ENCODE peak calls at places on chromosomes 4 and X, in six cellular contexts. One of them, this sample, is unnamed.

GRCh38 chr4:113394730-113395530 is 345.5 kb downstream of the ANK2 start:
- DNase-seq in esophagus squamous epithelium: no peak
- DNase-seq in ovary: peak; percentile 26
- DNase-seq in stomach: peak; percentile 37
- DNase-seq in aorta: peak; percentile 32
- DNase-seq in psoas muscle: no peak
- DNase-seq in this sample: peak; percentile 70

GRCh38 chrX:119606508-119607389 is 525 bp upstream of the NKRF start:
- DNase-seq in esophagus squamous epithelium: no peak
- DNase-seq in ovary: no peak
- DNase-seq in psoas muscle: no peak
- DNase-seq in stomach: no peak
- DNase-seq in aorta: no peak
- DNase-seq in this sample: no peak

GRCh38 chr4:74365761-74366160 is 816 bp downstream of the EREG start:
- DNase-seq in stomach: peak; percentile 45
- DNase-seq in ovary: no peak
- DNase-seq in aorta: peak; percentile 44
- DNase-seq in esophagus squamous epithelium: no peak
- DNase-seq in psoas muscle: no peak
- DNase-seq in this sample: no peak

GRCh38 chr4:8760561-8760960 is 111.1 kb downstream of the HMX1 start:
- DNase-seq in psoas muscle: no peak
- DNase-seq in ovary: no peak
- DNase-seq in aorta: peak; percentile 11
- DNase-seq in esophagus squamous epithelium: no peak
- DNase-seq in stomach: no peak
- DNase-seq in this sample: no peak

GRCh38 chrX:131792356-131792749 is 230.7 kb upstream of the STK26 start:
- DNase-seq in stomach: peak; percentile 93
- DNase-seq in esophagus squamous epithelium: peak; percentile 66
- DNase-seq in psoas muscle: peak; percentile 82
- DNase-seq in ovary: peak; percentile 91
- DNase-seq in aorta: peak; percentile 93
- DNase-seq in this sample: no peak

GRCh38 chr4:88880501-88881226 is 176.3 kb downstream of the FAM13A start:
- DNase-seq in psoas muscle: no peak
- DNase-seq in ovary: no peak
- DNase-seq in esophagus squamous epithelium: no peak
- DNase-seq in aorta: no peak
- DNase-seq in stomach: no peak
- DNase-seq in this sample: no peak

GRCh38 chr4:124970011-124970410 is 257.5 kb upstream of the ANKRD50 start:
- DNase-seq in ovary: no peak
- DNase-seq in stomach: no peak
- DNase-seq in aorta: no peak
- DNase-seq in psoas muscle: no peak
- DNase-seq in esophagus squamous epithelium: no peak
- DNase-seq in this sample: no peak

GRCh38 chr4:182695842-182696241 is 221.3 kb downstream of the DCTD start:
- DNase-seq in aorta: no peak
- DNase-seq in ovary: no peak
- DNase-seq in esophagus squamous epithelium: no peak
- DNase-seq in psoas muscle: no peak
- DNase-seq in stomach: no peak
- DNase-seq in this sample: no peak

GRCh38 chrX:102883491-102883890 is 53.6 kb upstream of the RAB40AL start:
- DNase-seq in aorta: no peak
- DNase-seq in stomach: no peak
- DNase-seq in esophagus squamous epithelium: no peak
- DNase-seq in ovary: no peak
- DNase-seq in psoas muscle: no peak
- DNase-seq in this sample: no peak

GRCh38 chr4:48490012-48490679 is at the start of gene ZAR1:
- DNase-seq in ovary: no peak
- DNase-seq in stomach: no peak
- DNase-seq in psoas muscle: no peak
- DNase-seq in esophagus squamous epithelium: no peak
- DNase-seq in aorta: no peak
- DNase-seq in this sample: no peak

GRCh38 chr4:164405774-164406173 is 348.2 kb upstream of the SMIM31 start:
- DNase-seq in aorta: no peak
- DNase-seq in psoas muscle: no peak
- DNase-seq in stomach: no peak
- DNase-seq in esophagus squamous epithelium: no peak
- DNase-seq in ovary: no peak
- DNase-seq in this sample: no peak

GRCh38 chr4:123120473-123120872 is 198.1 kb upstream of the NUDT6 start:
- DNase-seq in psoas muscle: no peak
- DNase-seq in ovary: no peak
- DNase-seq in aorta: no peak
- DNase-seq in esophagus squamous epithelium: no peak
- DNase-seq in stomach: no peak
- DNase-seq in this sample: no peak

GRCh38 chrX:12702509-12703091 is 88.6 kb upstream of the PRPS2 start:
- DNase-seq in esophagus squamous epithelium: no peak
- DNase-seq in aorta: no peak
- DNase-seq in ovary: no peak
- DNase-seq in psoas muscle: no peak
- DNase-seq in stomach: no peak
- DNase-seq in this sample: peak; percentile 4

GRCh38 chr4:106497271-106497670 is 128.7 kb upstream of the GIMD1 start:
- DNase-seq in stomach: no peak
- DNase-seq in ovary: no peak
- DNase-seq in psoas muscle: no peak
- DNase-seq in aorta: no peak
- DNase-seq in esophagus squamous epithelium: no peak
- DNase-seq in this sample: no peak

GRCh38 chr4:891747-892146 is 40.4 kb downstream of the GAK start:
- DNase-seq in stomach: no peak
- DNase-seq in psoas muscle: no peak
- DNase-seq in esophagus squamous epithelium: no peak
- DNase-seq in ovary: no peak
- DNase-seq in aorta: no peak
- DNase-seq in this sample: peak; percentile 18

GRCh38 chr4:88005086-88005485 is 2.3 kb upstream of the PKD2 start:
- DNase-seq in aorta: no peak
- DNase-seq in ovary: no peak
- DNase-seq in esophagus squamous epithelium: no peak
- DNase-seq in psoas muscle: peak; percentile 35
- DNase-seq in stomach: no peak
- DNase-seq in this sample: no peak

GRCh38 chr4:165606465-165607205 is 227.8 kb downstream of the CPE start:
- DNase-seq in ovary: no peak
- DNase-seq in psoas muscle: no peak
- DNase-seq in stomach: no peak
- DNase-seq in aorta: no peak
- DNase-seq in esophagus squamous epithelium: no peak
- DNase-seq in this sample: no peak

GRCh38 chr4:145066063-145066501 is 31.9 kb downstream of the ANAPC10 start:
- DNase-seq in esophagus squamous epithelium: no peak
- DNase-seq in ovary: no peak
- DNase-seq in stomach: no peak
- DNase-seq in psoas muscle: no peak
- DNase-seq in aorta: no peak
- DNase-seq in this sample: no peak

GRCh38 chr4:142901166-142901662 is 55.1 kb upstream of the INPP4B start:
- DNase-seq in ovary: no peak
- DNase-seq in stomach: no peak
- DNase-seq in aorta: no peak
- DNase-seq in esophagus squamous epithelium: no peak
- DNase-seq in psoas muscle: no peak
- DNase-seq in this sample: no peak

GRCh38 chr4:13484749-13485345 is 707 bp upstream of the RAB28 start:
- DNase-seq in aorta: no peak
- DNase-seq in esophagus squamous epithelium: no peak
- DNase-seq in psoas muscle: no peak
- DNase-seq in stomach: no peak
- DNase-seq in ovary: no peak
- DNase-seq in this sample: no peak

GRCh38 chr4:189035091-189035490 is 895.9 kb downstream of the TRIML1 start:
- DNase-seq in esophagus squamous epithelium: no peak
- DNase-seq in psoas muscle: no peak
- DNase-seq in aorta: no peak
- DNase-seq in stomach: no peak
- DNase-seq in ovary: no peak
- DNase-seq in this sample: no peak

GRCh38 chr4:189033801-189034347 is 894.6 kb downstream of the TRIML1 start:
- DNase-seq in psoas muscle: no peak
- DNase-seq in stomach: no peak
- DNase-seq in ovary: no peak
- DNase-seq in esophagus squamous epithelium: no peak
- DNase-seq in aorta: no peak
- DNase-seq in this sample: no peak

GRCh38 chr4:189032939-189033338 is 893.7 kb downstream of the TRIML1 start:
- DNase-seq in stomach: no peak
- DNase-seq in psoas muscle: no peak
- DNase-seq in esophagus squamous epithelium: no peak
- DNase-seq in ovary: no peak
- DNase-seq in aorta: no peak
- DNase-seq in this sample: no peak

GRCh38 chr4:189035654-189036053 is 896.4 kb downstream of the TRIML1 start:
- DNase-seq in esophagus squamous epithelium: no peak
- DNase-seq in stomach: no peak
- DNase-seq in aorta: no peak
- DNase-seq in ovary: no peak
- DNase-seq in psoas muscle: no peak
- DNase-seq in this sample: no peak

DNA sequence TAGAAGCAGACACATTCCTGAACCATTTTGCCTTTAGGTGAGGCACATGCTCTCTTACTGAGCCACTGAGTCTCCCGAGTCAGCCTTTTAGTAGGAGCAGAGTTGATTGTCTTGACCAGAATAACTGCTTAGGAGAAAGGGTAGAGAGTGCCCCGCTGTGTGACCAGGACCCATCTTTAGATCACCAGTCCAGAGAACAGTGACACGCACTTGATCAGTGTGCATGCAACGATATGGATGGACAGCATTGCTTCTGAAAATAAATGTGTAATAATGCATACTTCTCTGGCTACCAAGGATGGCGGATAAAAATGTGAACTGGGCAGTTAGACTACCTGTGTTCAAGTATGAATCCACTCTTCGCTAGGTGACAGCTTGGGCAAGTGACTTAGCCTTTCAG is 897.7 kb downstream of the TRIML1 start:
- DNase-seq in stomach: no peak
- DNase-seq in esophagus squamous epithelium: no peak
- DNase-seq in aorta: no peak
- DNase-seq in psoas muscle: no peak
- DNase-seq in ovary: no peak
- DNase-seq in this sample: no peak
- H3K27me3 ChIP-seq in stomach: no peaks in the 10 kb centered on the region
- H3K27me3 ChIP-seq in esophagus squamous epithelium: no peaks in the 10 kb centered on the region
- H3K27me3 ChIP-seq in aorta: no peaks in the 10 kb centered on the region
- H3K27me3 ChIP-seq in psoas muscle: no peaks in the 10 kb centered on the region
- H3K27me3 ChIP-seq in ovary: no peaks in the 10 kb centered on the region
- H3K27me3 ChIP-seq in this sample: no peaks in the 10 kb centered on the region

DNA sequence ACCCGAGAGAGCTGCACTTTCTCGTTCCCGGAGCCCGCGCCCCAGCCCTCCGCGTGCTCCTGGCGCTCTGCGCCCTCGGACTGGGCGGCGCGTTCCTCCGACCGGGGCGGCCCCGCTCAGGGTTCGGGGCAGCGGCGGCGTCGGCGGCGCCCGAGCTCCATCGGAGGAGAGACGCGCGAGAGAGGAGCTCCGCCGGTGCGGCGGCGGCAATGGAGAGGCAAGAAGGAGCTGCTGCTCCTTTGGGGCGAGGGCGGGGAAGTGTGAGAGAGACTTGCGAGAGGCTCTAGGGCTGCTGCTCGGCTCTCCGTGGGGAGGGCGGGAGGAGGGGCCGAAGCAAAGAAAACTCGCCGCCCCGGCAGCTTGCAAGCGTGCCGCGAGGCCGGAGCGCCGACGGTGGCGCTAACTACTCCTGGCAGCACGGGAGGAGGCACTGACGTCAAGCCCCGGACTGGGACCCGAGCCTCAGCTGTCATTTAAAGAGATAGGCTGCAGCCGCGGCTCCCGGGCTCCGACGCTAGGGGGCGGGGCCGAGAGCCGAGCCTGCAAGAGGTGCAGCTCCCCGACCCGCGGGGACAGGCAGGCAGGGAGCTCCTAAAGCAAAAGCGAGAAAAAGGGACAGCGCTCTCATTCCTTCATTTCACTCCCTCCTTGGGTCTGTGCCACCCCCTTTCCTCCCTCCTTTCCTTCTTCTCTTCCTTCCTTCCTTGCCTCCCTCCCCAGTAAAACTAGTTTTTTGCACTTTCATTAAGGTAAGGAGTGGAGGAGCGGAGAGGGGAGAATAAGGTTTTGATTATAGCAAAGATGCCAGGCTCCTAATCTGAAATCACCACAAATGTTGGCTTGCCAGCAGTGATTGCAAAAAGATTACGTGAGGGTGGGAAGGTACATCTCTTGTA is at the start of gene KCTD8:
- DNase-seq in esophagus squamous epithelium: peak; percentile 2
- DNase-seq in stomach: peak; percentile 93
- DNase-seq in psoas muscle: peak; percentile 89
- DNase-seq in ovary: peak; percentile 84
- DNase-seq in aorta: peak; percentile 90
- DNase-seq in this sample: peak; percentile 58
- H3K27me3 ChIP-seq in esophagus squamous epithelium: no peaks in the 10 kb centered on the region
- H3K27me3 ChIP-seq in stomach: peaks cover 34% of the 10 kb centered on the region
- H3K27me3 ChIP-seq in psoas muscle: no peaks in the 10 kb centered on the region
- H3K27me3 ChIP-seq in ovary: no peaks in the 10 kb centered on the region
- H3K27me3 ChIP-seq in aorta: no peaks in the 10 kb centered on the region
- H3K27me3 ChIP-seq in this sample: peaks cover 6% of the 10 kb centered on the region

GRCh38 chr4:173509031-173510001 is 20.7 kb downstream of the HAND2 start:
- DNase-seq in ovary: peak; percentile 72
- DNase-seq in stomach: no peak
- DNase-seq in psoas muscle: peak; percentile 50
- DNase-seq in esophagus squamous epithelium: no peak
- DNase-seq in aorta: peak; percentile 76
- DNase-seq in this sample: no peak
- H3K27me3 ChIP-seq in ovary: no peaks in the 10 kb centered on the region
- H3K27me3 ChIP-seq in stomach: peaks cover 100% of the 10 kb centered on the region
- H3K27me3 ChIP-seq in psoas muscle: peaks cover 19% of the 10 kb centered on the region
- H3K27me3 ChIP-seq in esophagus squamous epithelium: peaks cover 4% of the 10 kb centered on the region
- H3K27me3 ChIP-seq in aorta: no peaks in the 10 kb centered on the region
- H3K27me3 ChIP-seq in this sample: peaks cover 98% of the 10 kb centered on the region

GRCh38 chrX:113833656-113834055 is 750.2 kb upstream of the HTR2C start:
- DNase-seq in aorta: no peak
- DNase-seq in stomach: no peak
- DNase-seq in psoas muscle: no peak
- DNase-seq in ovary: no peak
- DNase-seq in esophagus squamous epithelium: no peak
- DNase-seq in this sample: no peak

GRCh38 chrX:113828470-113828869 is 755.4 kb upstream of the HTR2C start:
- DNase-seq in aorta: no peak
- DNase-seq in ovary: no peak
- DNase-seq in esophagus squamous epithelium: no peak
- DNase-seq in stomach: no peak
- DNase-seq in psoas muscle: no peak
- DNase-seq in this sample: no peak

GRCh38 chrX:113833096-113833495 is 750.8 kb upstream of the HTR2C start:
- DNase-seq in ovary: no peak
- DNase-seq in stomach: no peak
- DNase-seq in esophagus squamous epithelium: no peak
- DNase-seq in aorta: no peak
- DNase-seq in psoas muscle: no peak
- DNase-seq in this sample: no peak
- H3K27me3 ChIP-seq in ovary: no peaks in the 10 kb centered on the region
- H3K27me3 ChIP-seq in stomach: no peaks in the 10 kb centered on the region
- H3K27me3 ChIP-seq in esophagus squamous epithelium: no peaks in the 10 kb centered on the region
- H3K27me3 ChIP-seq in aorta: no peaks in the 10 kb centered on the region
- H3K27me3 ChIP-seq in psoas muscle: no peaks in the 10 kb centered on the region
- H3K27me3 ChIP-seq in this sample: no peaks in the 10 kb centered on the region

This sample was measured in iPS DF 6.9.